ENCODE peak calls at places on chromosome 7, in ten cellular contexts. One of them, this sample, is unnamed.

GRCh38 chr7:30281791-30282190 is 2.6 kb upstream of the ZNRF2 start:
- DNase-seq in stimulated activated CD4-positive, alpha-beta T cell treated with anti-CD3 and anti-CD28 coated beads, Interleukin-4, amount 100 ng/mL, for 4 hours: no peak
- DNase-seq in NCI-H1105: no peak
- DNase-seq in activated CD4-positive, CD25-positive, alpha-beta regulatory T cell treated with anti-CD3 and anti-CD28 coated beads, Interleukin-2, amount 50 U/mL, for 72 hours: no peak
- DNase-seq in hypothalamus: no peak
- DNase-seq in GM04504: no peak
- DNase-seq in naive B cell: no peak
- DNase-seq in NCI-H2029: no peak
- DNase-seq in NCI-H187 treated with DMSO at 0.1 percent for 48 hours: no peak
- DNase-seq in activated T-helper 1 cell treated with anti-CD3 and anti-CD28 coated beads, Interleukin-2, amount 50 U/mL, for 16 hours: no peak
- DNase-seq in this sample: no peak

GRCh38 chr7:123987445-123987844 is 45.4 kb downstream of the TMEM229A start:
- DNase-seq in NCI-H187 treated with DMSO at 0.1 percent for 48 hours: no peak
- DNase-seq in GM04504: no peak
- DNase-seq in NCI-H1105: no peak
- DNase-seq in NCI-H2029: no peak
- DNase-seq in naive B cell: no peak
- DNase-seq in hypothalamus: no peak
- DNase-seq in activated T-helper 1 cell treated with anti-CD3 and anti-CD28 coated beads, Interleukin-2, amount 50 U/mL, for 16 hours: no peak
- DNase-seq in activated CD4-positive, CD25-positive, alpha-beta regulatory T cell treated with anti-CD3 and anti-CD28 coated beads, Interleukin-2, amount 50 U/mL, for 72 hours: no peak
- DNase-seq in stimulated activated CD4-positive, alpha-beta T cell treated with anti-CD3 and anti-CD28 coated beads, Interleukin-4, amount 100 ng/mL, for 4 hours: no peak
- DNase-seq in this sample: no peak

GRCh38 chr7:151063212-151063561 is 3.8 kb downstream of the SLC4A2 start:
- DNase-seq in stimulated activated CD4-positive, alpha-beta T cell treated with anti-CD3 and anti-CD28 coated beads, Interleukin-4, amount 100 ng/mL, for 4 hours: no peak
- DNase-seq in activated CD4-positive, CD25-positive, alpha-beta regulatory T cell treated with anti-CD3 and anti-CD28 coated beads, Interleukin-2, amount 50 U/mL, for 72 hours: no peak
- DNase-seq in naive B cell: no peak
- DNase-seq in NCI-H1105: no peak
- DNase-seq in hypothalamus: no peak
- DNase-seq in GM04504: no peak
- DNase-seq in activated T-helper 1 cell treated with anti-CD3 and anti-CD28 coated beads, Interleukin-2, amount 50 U/mL, for 16 hours: no peak
- DNase-seq in NCI-H187 treated with DMSO at 0.1 percent for 48 hours: no peak
- DNase-seq in NCI-H2029: no peak
- DNase-seq in this sample: no peak

GRCh38 chr7:29278362-29279070 is 83.9 kb downstream of the CHN2 start:
- DNase-seq in naive B cell: no peak
- DNase-seq in stimulated activated CD4-positive, alpha-beta T cell treated with anti-CD3 and anti-CD28 coated beads, Interleukin-4, amount 100 ng/mL, for 4 hours: no peak
- DNase-seq in activated CD4-positive, CD25-positive, alpha-beta regulatory T cell treated with anti-CD3 and anti-CD28 coated beads, Interleukin-2, amount 50 U/mL, for 72 hours: no peak
- DNase-seq in NCI-H1105: peak; percentile 85
- DNase-seq in GM04504: no peak
- DNase-seq in activated T-helper 1 cell treated with anti-CD3 and anti-CD28 coated beads, Interleukin-2, amount 50 U/mL, for 16 hours: no peak
- DNase-seq in NCI-H2029: no peak
- DNase-seq in hypothalamus: no peak
- DNase-seq in NCI-H187 treated with DMSO at 0.1 percent for 48 hours: no peak
- DNase-seq in this sample: no peak

GRCh38 chr7:101856488-101857357 is 39.3 kb downstream of the CUX1 start:
- DNase-seq in stimulated activated CD4-positive, alpha-beta T cell treated with anti-CD3 and anti-CD28 coated beads, Interleukin-4, amount 100 ng/mL, for 4 hours: peak; percentile 62
- DNase-seq in naive B cell: peak; percentile 88
- DNase-seq in activated T-helper 1 cell treated with anti-CD3 and anti-CD28 coated beads, Interleukin-2, amount 50 U/mL, for 16 hours: peak; percentile 46
- DNase-seq in GM04504: peak; percentile 79
- DNase-seq in NCI-H187 treated with DMSO at 0.1 percent for 48 hours: peak; percentile 75
- DNase-seq in activated CD4-positive, CD25-positive, alpha-beta regulatory T cell treated with anti-CD3 and anti-CD28 coated beads, Interleukin-2, amount 50 U/mL, for 72 hours: peak; percentile 85
- DNase-seq in NCI-H1105: no peak
- DNase-seq in hypothalamus: no peak
- DNase-seq in NCI-H2029: peak; percentile 98
- DNase-seq in this sample: peak; percentile 79

GRCh38 chr7:98565114-98565513 is 52.0 kb upstream of the NPTX2 start:
- DNase-seq in activated T-helper 1 cell treated with anti-CD3 and anti-CD28 coated beads, Interleukin-2, amount 50 U/mL, for 16 hours: no peak
- DNase-seq in NCI-H2029: no peak
- DNase-seq in activated CD4-positive, CD25-positive, alpha-beta regulatory T cell treated with anti-CD3 and anti-CD28 coated beads, Interleukin-2, amount 50 U/mL, for 72 hours: no peak
- DNase-seq in hypothalamus: no peak
- DNase-seq in GM04504: no peak
- DNase-seq in NCI-H1105: no peak
- DNase-seq in NCI-H187 treated with DMSO at 0.1 percent for 48 hours: no peak
- DNase-seq in stimulated activated CD4-positive, alpha-beta T cell treated with anti-CD3 and anti-CD28 coated beads, Interleukin-4, amount 100 ng/mL, for 4 hours: no peak
- DNase-seq in naive B cell: no peak
- DNase-seq in this sample: no peak

GRCh38 chr7:55194522-55194921 is 170.6 kb upstream of the LANCL2 start:
- DNase-seq in naive B cell: no peak
- DNase-seq in activated T-helper 1 cell treated with anti-CD3 and anti-CD28 coated beads, Interleukin-2, amount 50 U/mL, for 16 hours: no peak
- DNase-seq in GM04504: no peak
- DNase-seq in activated CD4-positive, CD25-positive, alpha-beta regulatory T cell treated with anti-CD3 and anti-CD28 coated beads, Interleukin-2, amount 50 U/mL, for 72 hours: no peak
- DNase-seq in NCI-H1105: no peak
- DNase-seq in NCI-H187 treated with DMSO at 0.1 percent for 48 hours: no peak
- DNase-seq in hypothalamus: no peak
- DNase-seq in NCI-H2029: no peak
- DNase-seq in stimulated activated CD4-positive, alpha-beta T cell treated with anti-CD3 and anti-CD28 coated beads, Interleukin-4, amount 100 ng/mL, for 4 hours: no peak
- DNase-seq in this sample: no peak

GRCh38 chr7:148909560-148909959 is 25.5 kb upstream of the EZH2 start:
- DNase-seq in GM04504: no peak
- DNase-seq in NCI-H2029: no peak
- DNase-seq in NCI-H187 treated with DMSO at 0.1 percent for 48 hours: no peak
- DNase-seq in NCI-H1105: no peak
- DNase-seq in naive B cell: no peak
- DNase-seq in hypothalamus: no peak
- DNase-seq in activated T-helper 1 cell treated with anti-CD3 and anti-CD28 coated beads, Interleukin-2, amount 50 U/mL, for 16 hours: no peak
- DNase-seq in activated CD4-positive, CD25-positive, alpha-beta regulatory T cell treated with anti-CD3 and anti-CD28 coated beads, Interleukin-2, amount 50 U/mL, for 72 hours: no peak
- DNase-seq in stimulated activated CD4-positive, alpha-beta T cell treated with anti-CD3 and anti-CD28 coated beads, Interleukin-4, amount 100 ng/mL, for 4 hours: no peak
- DNase-seq in this sample: no peak

GRCh38 chr7:24445041-24445440 is 128.2 kb upstream of the PALS2 start:
- DNase-seq in activated CD4-positive, CD25-positive, alpha-beta regulatory T cell treated with anti-CD3 and anti-CD28 coated beads, Interleukin-2, amount 50 U/mL, for 72 hours: no peak
- DNase-seq in naive B cell: no peak
- DNase-seq in hypothalamus: no peak
- DNase-seq in stimulated activated CD4-positive, alpha-beta T cell treated with anti-CD3 and anti-CD28 coated beads, Interleukin-4, amount 100 ng/mL, for 4 hours: no peak
- DNase-seq in NCI-H1105: no peak
- DNase-seq in NCI-H187 treated with DMSO at 0.1 percent for 48 hours: no peak
- DNase-seq in activated T-helper 1 cell treated with anti-CD3 and anti-CD28 coated beads, Interleukin-2, amount 50 U/mL, for 16 hours: no peak
- DNase-seq in GM04504: no peak
- DNase-seq in NCI-H2029: no peak
- DNase-seq in this sample: no peak